ENCODE peak calls at places on chromosome 1, in nine cellular contexts. One of them, this sample, is unnamed.

GRCh38 chr1:62735491-62736171 is 47.4 kb upstream of the DOCK7 start:
- DNase-seq in K562: no peak
- DNase-seq in spleen: no peak
- DNase-seq in stomach: no peak
- DNase-seq in GM12878: no peak
- DNase-seq in suprapubic skin: no peak
- DNase-seq in endothelial cell of umbilical vein: no peak
- DNase-seq in transverse colon: no peak
- DNase-seq in HCT116: no peak
- DNase-seq in this sample: no peak

GRCh38 chr1:152328801-152329391 is 3.9 kb upstream of the FLG start:
- DNase-seq in K562: no peak
- DNase-seq in spleen: no peak
- DNase-seq in stomach: no peak
- DNase-seq in GM12878: no peak
- DNase-seq in suprapubic skin: no peak
- DNase-seq in endothelial cell of umbilical vein: no peak
- DNase-seq in transverse colon: no peak
- DNase-seq in HCT116: no peak
- DNase-seq in this sample: no peak

GRCh38 chr1:17837631-17838030 is 82.5 kb downstream of the ACTL8 start:
- DNase-seq in K562: no peak
- DNase-seq in spleen: no peak
- DNase-seq in stomach: no peak
- DNase-seq in GM12878: no peak
- DNase-seq in suprapubic skin: no peak
- DNase-seq in endothelial cell of umbilical vein: no peak
- DNase-seq in transverse colon: no peak
- DNase-seq in HCT116: no peak
- DNase-seq in this sample: no peak

GRCh38 chr1:172581779-172582178 is 48.8 kb downstream of the SUCO start:
- DNase-seq in K562: no peak
- DNase-seq in spleen: no peak
- DNase-seq in stomach: no peak
- DNase-seq in GM12878: no peak
- DNase-seq in suprapubic skin: no peak
- DNase-seq in endothelial cell of umbilical vein: peak
- DNase-seq in transverse colon: no peak
- DNase-seq in HCT116: no peak
- DNase-seq in this sample: no peak

GRCh38 chr1:25695991-25696330 is 79.4 kb downstream of the MAN1C1 start:
- DNase-seq in K562: no peak
- DNase-seq in spleen: no peak
- DNase-seq in stomach: no peak
- DNase-seq in GM12878: no peak
- DNase-seq in suprapubic skin: no peak
- DNase-seq in endothelial cell of umbilical vein: peak
- DNase-seq in transverse colon: no peak
- DNase-seq in HCT116: no peak
- DNase-seq in this sample: no peak

GRCh38 chr1:225653463-225654276 is 747 bp upstream of the ENAH start:
- DNase-seq in K562: no peak
- DNase-seq in spleen: peak
- DNase-seq in stomach: peak
- DNase-seq in GM12878: no peak
- DNase-seq in suprapubic skin: peak
- DNase-seq in endothelial cell of umbilical vein: peak
- DNase-seq in transverse colon: peak
- DNase-seq in HCT116: no peak
- DNase-seq in this sample: no peak

GRCh38 chr1:51941528-51941927 is 49.0 kb downstream of the RAB3B start:
- DNase-seq in K562: no peak
- DNase-seq in spleen: no peak
- DNase-seq in stomach: no peak
- DNase-seq in GM12878: no peak
- DNase-seq in suprapubic skin: no peak
- DNase-seq in endothelial cell of umbilical vein: no peak
- DNase-seq in transverse colon: no peak
- DNase-seq in HCT116: peak
- DNase-seq in this sample: no peak

GRCh38 chr1:226586650-226587443 is 38.3 kb downstream of the STUM start:
- DNase-seq in K562: no peak
- DNase-seq in spleen: peak
- DNase-seq in stomach: no peak
- DNase-seq in GM12878: no peak
- DNase-seq in suprapubic skin: no peak
- DNase-seq in endothelial cell of umbilical vein: no peak
- DNase-seq in transverse colon: no peak
- DNase-seq in HCT116: no peak
- DNase-seq in this sample: no peak

GRCh38 chr1:212482352-212483153 is 49.8 kb downstream of the NENF start:
- DNase-seq in K562: no peak
- DNase-seq in spleen: no peak
- DNase-seq in stomach: no peak
- DNase-seq in GM12878: no peak
- DNase-seq in suprapubic skin: no peak
- DNase-seq in endothelial cell of umbilical vein: no peak
- DNase-seq in transverse colon: peak
- DNase-seq in HCT116: no peak
- DNase-seq in this sample: no peak

GRCh38 chr1:221992427-221992826 is 250.5 kb upstream of the DUSP10 start:
- DNase-seq in K562: no peak
- DNase-seq in spleen: no peak
- DNase-seq in stomach: no peak
- DNase-seq in GM12878: peak
- DNase-seq in suprapubic skin: no peak
- DNase-seq in endothelial cell of umbilical vein: no peak
- DNase-seq in transverse colon: no peak
- DNase-seq in HCT116: no peak
- DNase-seq in this sample: no peak

GRCh38 chr1:30783244-30783915 is 25.8 kb upstream of the LAPTM5 start:
- DNase-seq in K562: peak
- DNase-seq in spleen: peak
- DNase-seq in stomach: no peak
- DNase-seq in GM12878: no peak
- DNase-seq in suprapubic skin: no peak
- DNase-seq in endothelial cell of umbilical vein: no peak
- DNase-seq in transverse colon: peak
- DNase-seq in HCT116: no peak
- DNase-seq in this sample: no peak

GRCh38 chr1:31788825-31789256 is 24.7 kb upstream of the ADGRB2 start:
- DNase-seq in K562: no peak
- DNase-seq in spleen: no peak
- DNase-seq in stomach: no peak
- DNase-seq in GM12878: peak
- DNase-seq in suprapubic skin: no peak
- DNase-seq in endothelial cell of umbilical vein: no peak
- DNase-seq in transverse colon: no peak
- DNase-seq in HCT116: no peak
- DNase-seq in this sample: no peak

GRCh38 chr1:206970406-206970805 is at the start of gene FCAMR:
- DNase-seq in K562: no peak
- DNase-seq in spleen: no peak
- DNase-seq in stomach: no peak
- DNase-seq in GM12878: no peak
- DNase-seq in suprapubic skin: no peak
- DNase-seq in endothelial cell of umbilical vein: no peak
- DNase-seq in transverse colon: no peak
- DNase-seq in HCT116: no peak
- DNase-seq in this sample: no peak

GRCh38 chr1:206969090-206969489 is 1.2 kb downstream of the FCAMR start:
- DNase-seq in K562: no peak
- DNase-seq in spleen: no peak
- DNase-seq in stomach: peak
- DNase-seq in GM12878: no peak
- DNase-seq in suprapubic skin: no peak
- DNase-seq in endothelial cell of umbilical vein: no peak
- DNase-seq in transverse colon: peak
- DNase-seq in HCT116: no peak
- DNase-seq in this sample: no peak

GRCh38 chr1:206965781-206966180 is 4.5 kb downstream of the FCAMR start:
- DNase-seq in K562: no peak
- DNase-seq in spleen: no peak
- DNase-seq in stomach: no peak
- DNase-seq in GM12878: no peak
- DNase-seq in suprapubic skin: no peak
- DNase-seq in endothelial cell of umbilical vein: no peak
- DNase-seq in transverse colon: no peak
- DNase-seq in HCT116: no peak
- DNase-seq in this sample: no peak

GRCh38 chr1:206963740-206964139 is 6.5 kb downstream of the FCAMR start:
- DNase-seq in K562: peak
- DNase-seq in spleen: no peak
- DNase-seq in stomach: no peak
- DNase-seq in GM12878: no peak
- DNase-seq in suprapubic skin: no peak
- DNase-seq in endothelial cell of umbilical vein: no peak
- DNase-seq in transverse colon: peak
- DNase-seq in HCT116: no peak
- DNase-seq in this sample: no peak

GRCh38 chr1:206967096-206967851 is 3.0 kb downstream of the FCAMR start:
- DNase-seq in K562: no peak
- DNase-seq in spleen: no peak
- DNase-seq in stomach: no peak
- DNase-seq in GM12878: peak
- DNase-seq in suprapubic skin: no peak
- DNase-seq in endothelial cell of umbilical vein: no peak
- DNase-seq in transverse colon: no peak
- DNase-seq in HCT116: no peak
- DNase-seq in this sample: no peak
- TF ChIP-seq POLR2AphosphoS5 in K562: no peak
- TF ChIP-seq POLR2AphosphoS5 in spleen: no peak
- TF ChIP-seq POLR2AphosphoS5 in stomach: no peak
- TF ChIP-seq POLR2AphosphoS5 in GM12878: no peak
- TF ChIP-seq POLR2AphosphoS5 in suprapubic skin: no peak
- TF ChIP-seq POLR2AphosphoS5 in endothelial cell of umbilical vein: no peak
- TF ChIP-seq POLR2AphosphoS5 in transverse colon: no peak
- TF ChIP-seq POLR2AphosphoS5 in HCT116: no peak
- TF ChIP-seq POLR2AphosphoS5 in this sample: no peak

GRCh38 chr1:3772027-3772714 is 378 bp upstream of the SMIM1 start:
- DNase-seq in K562: peak
- DNase-seq in spleen: peak
- DNase-seq in stomach: peak
- DNase-seq in GM12878: no peak
- DNase-seq in suprapubic skin: peak
- DNase-seq in endothelial cell of umbilical vein: peak
- DNase-seq in transverse colon: peak
- DNase-seq in HCT116: peak
- DNase-seq in this sample: peak
- TF ChIP-seq POLR2A in K562: peak
- TF ChIP-seq POLR2A in spleen: no peak
- TF ChIP-seq POLR2A in stomach: no peak
- TF ChIP-seq POLR2A in GM12878: peak
- TF ChIP-seq POLR2A in suprapubic skin: no peak
- TF ChIP-seq POLR2A in endothelial cell of umbilical vein: no peak
- TF ChIP-seq POLR2A in transverse colon: no peak
- TF ChIP-seq POLR2A in HCT116: no peak
- TF ChIP-seq POLR2A in this sample: no peak

DNA sequence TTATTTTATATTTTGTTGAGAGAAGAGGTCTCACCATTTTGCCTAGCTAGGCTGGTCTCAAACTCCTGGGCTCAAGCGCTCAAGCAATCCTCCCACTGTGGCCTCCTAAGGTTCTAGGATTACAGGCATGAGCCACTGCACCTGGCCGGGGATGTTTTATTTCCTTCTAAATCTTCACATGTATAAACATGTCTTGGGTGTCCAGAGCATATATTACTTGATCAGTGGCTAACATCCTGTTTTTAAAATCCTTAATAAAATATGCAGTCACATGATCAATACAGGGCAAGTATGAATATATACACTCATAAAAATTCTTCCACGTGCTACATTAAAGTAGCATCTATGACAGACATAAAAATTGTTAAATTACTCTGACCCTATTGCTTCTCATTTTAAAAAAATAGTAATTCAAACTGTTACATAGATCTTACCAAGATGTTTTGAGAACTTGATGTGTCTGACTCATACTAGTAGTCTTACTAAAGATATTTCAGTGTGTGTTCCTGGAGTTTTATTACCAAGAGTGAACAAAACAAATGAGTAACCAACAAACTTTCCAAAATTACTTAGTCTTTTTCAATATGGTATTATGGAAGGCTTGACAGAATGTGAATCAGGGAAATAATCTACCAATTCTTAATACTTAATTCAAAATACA is 222.5 kb downstream of the SLC45A1 start:
- DNase-seq in K562: no peak
- DNase-seq in spleen: no peak
- DNase-seq in stomach: no peak
- DNase-seq in GM12878: no peak
- DNase-seq in suprapubic skin: no peak
- DNase-seq in endothelial cell of umbilical vein: peak
- DNase-seq in transverse colon: no peak
- DNase-seq in HCT116: no peak
- DNase-seq in this sample: no peak
- TF ChIP-seq POLR2AphosphoS5 in K562: no peak
- TF ChIP-seq POLR2AphosphoS5 in spleen: no peak
- TF ChIP-seq POLR2AphosphoS5 in stomach: no peak
- TF ChIP-seq POLR2AphosphoS5 in GM12878: no peak
- TF ChIP-seq POLR2AphosphoS5 in suprapubic skin: no peak
- TF ChIP-seq POLR2AphosphoS5 in endothelial cell of umbilical vein: no peak
- TF ChIP-seq POLR2AphosphoS5 in transverse colon: no peak
- TF ChIP-seq POLR2AphosphoS5 in HCT116: no peak
- TF ChIP-seq POLR2AphosphoS5 in this sample: no peak

DNA sequence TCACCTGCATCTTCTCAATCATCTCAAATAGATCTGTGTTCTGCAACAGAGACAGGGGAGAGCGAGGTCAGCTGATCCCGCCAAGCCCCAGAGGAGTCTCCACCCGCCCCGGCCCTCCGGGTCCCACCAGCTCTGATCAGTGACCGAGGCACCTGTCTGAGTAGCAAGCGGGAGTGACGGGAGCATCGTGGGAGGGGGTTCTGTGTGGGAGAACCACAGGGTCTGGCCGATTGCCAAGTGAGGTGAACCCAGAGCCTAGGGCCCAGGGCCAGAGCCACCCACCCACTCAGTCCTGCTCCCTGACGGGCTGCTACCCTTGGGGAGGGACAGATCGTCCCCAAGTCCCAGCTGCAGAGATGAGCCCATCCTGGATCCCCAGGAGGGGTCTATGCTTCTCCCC is 49.1 kb downstream of the RAP1GAP start:
- DNase-seq in K562: no peak
- DNase-seq in spleen: no peak
- DNase-seq in stomach: no peak
- DNase-seq in GM12878: no peak
- DNase-seq in suprapubic skin: no peak
- DNase-seq in endothelial cell of umbilical vein: no peak
- DNase-seq in transverse colon: no peak
- DNase-seq in HCT116: no peak
- DNase-seq in this sample: no peak
- TF ChIP-seq POLR2A in K562: no peak
- TF ChIP-seq POLR2A in spleen: no peak
- TF ChIP-seq POLR2A in stomach: no peak
- TF ChIP-seq POLR2A in GM12878: no peak
- TF ChIP-seq POLR2A in suprapubic skin: no peak
- TF ChIP-seq POLR2A in endothelial cell of umbilical vein: no peak
- TF ChIP-seq POLR2A in transverse colon: no peak
- TF ChIP-seq POLR2A in HCT116: no peak
- TF ChIP-seq POLR2A in this sample: no peak

DNA sequence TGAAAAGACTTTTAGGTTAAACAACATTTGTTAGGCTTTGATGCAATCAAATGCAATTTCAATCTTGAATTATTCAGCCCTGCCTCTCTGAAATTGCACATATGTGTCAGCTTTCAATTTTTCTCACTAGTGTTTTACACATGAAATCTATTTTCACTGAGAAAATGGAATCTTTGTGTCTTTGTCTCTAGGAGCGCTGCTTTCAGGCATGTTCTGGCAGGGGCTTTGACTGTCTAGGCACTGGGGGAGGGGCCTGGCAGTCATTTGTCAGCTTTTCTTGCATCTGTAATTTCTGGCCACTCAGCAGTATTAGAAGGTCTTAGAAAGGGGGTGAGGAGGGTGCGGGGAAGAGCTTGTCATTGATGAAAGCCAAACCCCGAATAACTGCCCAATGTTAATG is 264.4 kb downstream of the PTPRC start:
- DNase-seq in K562: no peak
- DNase-seq in spleen: no peak
- DNase-seq in stomach: no peak
- DNase-seq in GM12878: no peak
- DNase-seq in suprapubic skin: no peak
- DNase-seq in endothelial cell of umbilical vein: no peak
- DNase-seq in transverse colon: no peak
- DNase-seq in HCT116: no peak
- DNase-seq in this sample: no peak
- TF ChIP-seq POLR2AphosphoS5 in K562: no peak
- TF ChIP-seq POLR2AphosphoS5 in spleen: no peak
- TF ChIP-seq POLR2AphosphoS5 in stomach: no peak
- TF ChIP-seq POLR2AphosphoS5 in GM12878: no peak
- TF ChIP-seq POLR2AphosphoS5 in suprapubic skin: no peak
- TF ChIP-seq POLR2AphosphoS5 in endothelial cell of umbilical vein: no peak
- TF ChIP-seq POLR2AphosphoS5 in transverse colon: no peak
- TF ChIP-seq POLR2AphosphoS5 in HCT116: no peak
- TF ChIP-seq POLR2AphosphoS5 in this sample: no peak

This sample was measured in GM12892.